ENCODE peak calls at places on chromosome X, in nine cellular contexts. S, D, J, G, Z, U, H, L and O are unnamed samples.

GRCh38 chrX:41081821-41082220 is 3.4 kb upstream of the USP9X start:
- DNase-seq in S (no peak), D (no peak), J (no peak), G (no peak), Z (no peak), U (no peak), H (no peak), L (no peak), O (no peak)

GRCh38 chrX:44937606-44938005 is 64.6 kb downstream of the KDM6A start:
- DNase-seq in S (no peak), D (no peak), J (peak; percentile 11), G (no peak), Z (no peak), U (no peak), H (no peak), L (no peak), O (no peak)

GRCh38 chrX:65745992-65746391 is 78.5 kb downstream of the MSN start:
- DNase-seq in S (no peak), D (no peak), J (no peak), G (no peak), Z (no peak), U (peak; percentile 62), H (no peak), L (no peak), O (peak; percentile 16)

GRCh38 chrX:12548746-12549145 is 242.5 kb upstream of the PRPS2 start:
- DNase-seq in S (peak; percentile 23), D (no peak), J (no peak), G (no peak), Z (peak; percentile 2), U (peak; percentile 47), H (peak; percentile 23), L (peak; percentile 20), O (no peak)

GRCh38 chrX:134676440-134676839 is 18.2 kb upstream of the PLAC1 start:
- DNase-seq in S (no peak), D (no peak), J (peak; percentile 22), G (no peak), Z (no peak), U (no peak), H (no peak), L (no peak), O (no peak)

GRCh38 chrX:17187301-17187836 is 187.6 kb upstream of the NHS start:
- DNase-seq in S (no peak), D (no peak), J (no peak), G (no peak), Z (no peak), U (no peak), H (no peak), L (no peak), O (no peak)

GRCh38 chrX:18885317-18886004 is 98.5 kb downstream of the PHKA2 start:
- DNase-seq in S (no peak), D (no peak), J (no peak), G (no peak), Z (no peak), U (peak; percentile 7), H (no peak), L (no peak), O (no peak)

GRCh38 chrX:22121161-22121560 is 89.0 kb downstream of the PHEX start:
- DNase-seq in S (no peak), D (no peak), J (no peak), G (no peak), Z (no peak), U (no peak), H (no peak), L (no peak), O (no peak)

GRCh38 chrX:72169008-72169728 is 12.4 kb upstream of the PIN4 start:
- DNase-seq in S (no peak), D (peak; percentile 13), J (no peak), G (no peak), Z (peak; percentile 21), U (peak; percentile 90), H (peak; percentile 46), L (no peak), O (no peak)

GRCh38 chrX:63434665-63435064 is 83.5 kb upstream of the SPIN4 start:
- DNase-seq in S (no peak), D (no peak), J (no peak), G (no peak), Z (no peak), U (peak; percentile 57), H (peak; percentile 5), L (peak; percentile 9), O (no peak)

GRCh38 chrX:18748499-18748898 is 41.1 kb downstream of the PPEF1 start:
- DNase-seq in S (no peak), D (no peak), J (no peak), G (no peak), Z (no peak), U (no peak), H (no peak), L (no peak), O (no peak)

GRCh38 chrX:1212532-1212931 is at the start of gene CRLF2:
- DNase-seq in S (no peak), D (peak; percentile 37), J (no peak), G (no peak), Z (peak; percentile 34), U (peak; percentile 45), H (peak; percentile 76), L (peak; percentile 43), O (no peak)

GRCh38 chrX:36266155-36266554 is 346.6 kb downstream of the CFAP47 start:
- DNase-seq in S (no peak), D (no peak), J (no peak), G (no peak), Z (no peak), U (no peak), H (no peak), L (no peak), O (no peak)

GRCh38 chrX:118652717-118653116 is 74.7 kb upstream of the IL13RA1 start:
- DNase-seq in S (no peak), D (no peak), J (no peak), G (no peak), Z (no peak), U (no peak), H (no peak), L (no peak), O (no peak)

GRCh38 chrX:13270360-13270759 is 49.5 kb downstream of the ATXN3L start:
- DNase-seq in S (no peak), D (no peak), J (no peak), G (no peak), Z (no peak), U (no peak), H (no peak), L (no peak), O (no peak)

GRCh38 chrX:80765226-80765625 is 44.5 kb downstream of the BRWD3 start:
- DNase-seq in S (no peak), D (no peak), J (peak; percentile 61), G (no peak), Z (no peak), U (no peak), H (no peak), L (no peak), O (no peak)

GRCh38 chrX:103329991-103330390 is at the start of gene TCEAL7:
- DNase-seq in S (no peak), D (no peak), J (no peak), G (no peak), Z (no peak), U (no peak), H (peak; percentile 21), L (peak; percentile 32), O (no peak)

GRCh38 chrX:3598046-3598605 is 115.3 kb downstream of the PRKX start:
- DNase-seq in S (no peak), D (no peak), J (no peak), G (no peak), Z (no peak), U (no peak), H (no peak), L (no peak), O (no peak)

GRCh38 chrX:15903186-15903681 is 48.6 kb upstream of the AP1S2 start:
- DNase-seq in S (no peak), D (no peak), J (no peak), G (no peak), Z (peak; percentile 9), U (peak; percentile 11), H (no peak), L (no peak), O (no peak)

GRCh38 chrX:18995216-18995615 is 11.3 kb upstream of the PHKA2 start:
- DNase-seq in S (no peak), D (no peak), J (peak; percentile 21), G (no peak), Z (no peak), U (no peak), H (no peak), L (no peak), O (no peak)

GRCh38 chrX:132218100-132218807 is 993 bp downstream of the RAP2C start:
- DNase-seq in S (peak; percentile 78), D (peak; percentile 84), J (peak; percentile 20), G (peak; percentile 79), Z (peak; percentile 84), U (peak; percentile 85), H (peak; percentile 80), L (peak; percentile 57), O (peak; percentile 62)

GRCh38 chrX:9913041-9913440 is 54.1 kb upstream of the CLDN34 start:
- DNase-seq in S (no peak), D (no peak), J (no peak), G (no peak), Z (no peak), U (no peak), H (no peak), L (no peak), O (no peak)

GRCh38 chrX:68757331-68757730 is 71.5 kb upstream of the EFNB1 start:
- DNase-seq in S (no peak), D (no peak), J (no peak), G (no peak), Z (no peak), U (no peak), H (no peak), L (no peak), O (no peak)

GRCh38 chrX:53686151-53686885 is at the start of gene HUWE1:
- DNase-seq in S (peak; percentile 75), D (peak; percentile 89), J (peak; percentile 28), G (peak; percentile 90), Z (peak; percentile 90), U (peak; percentile 88), H (peak; percentile 69), L (peak; percentile 26), O (peak; percentile 58)

GRCh38 chrX:54826598-54826997 is 19.1 kb downstream of the MAGED2 start:
- DNase-seq in S (no peak), D (no peak), J (no peak), G (no peak), Z (no peak), U (no peak), H (no peak), L (no peak), O (no peak)

GRCh38 chrX:13911581-13911980 is 94.7 kb upstream of the GPM6B start:
- DNase-seq in S (no peak), D (no peak), J (no peak), G (no peak), Z (no peak), U (no peak), H (no peak), L (no peak), O (no peak)

GRCh38 chrX:114611018-114611619 is 27.2 kb downstream of the HTR2C start:
- DNase-seq in S (peak; percentile 15), D (peak; percentile 19), J (peak; percentile 1), G (peak; percentile 1), Z (peak; percentile 18), U (peak; percentile 53), H (peak; percentile 9), L (peak; percentile 1), O (peak; percentile 34)

GRCh38 chrX:44698328-44698727 is 145.5 kb upstream of the DUSP21 start:
- DNase-seq in S (no peak), D (no peak), J (no peak), G (peak; percentile 0), Z (no peak), U (no peak), H (peak; percentile 37), L (no peak), O (no peak)

GRCh38 chrX:132480581-132481203 is 8.1 kb downstream of the MBNL3 start:
- DNase-seq in S (no peak), D (peak; percentile 38), J (no peak), G (peak; percentile 77), Z (peak; percentile 38), U (peak; percentile 71), H (peak; percentile 97), L (no peak), O (peak; percentile 47)

GRCh38 chrX:68685722-68686683 is 38.5 kb downstream of the STARD8 start:
- DNase-seq in S (no peak), D (peak; percentile 52), J (no peak), G (no peak), Z (peak; percentile 39), U (peak; percentile 87), H (peak; percentile 12), L (no peak), O (peak; percentile 76)

GRCh38 chrX:31894152-31894551 is 822.3 kb upstream of the FTHL17 start:
- DNase-seq in S (no peak), D (no peak), J (no peak), G (no peak), Z (no peak), U (no peak), H (no peak), L (no peak), O (no peak)